ENCODE peak calls at places on chromosomes 1 and 21, in four cellular contexts. X, P, E and M are unnamed samples.

GRCh38 chr1:212987702-212988322 is 27.9 kb downstream of the ANGEL2 start:
- DNase-seq in X (peak; percentile 76), P (no peak), E (no peak), M (peak; percentile 65)

GRCh38 chr1:88061106-88061829 is 622.8 kb upstream of the PKN2 start:
- DNase-seq in X (peak; percentile 58), P (no peak), E (peak; percentile 51), M (peak; percentile 98)

GRCh38 chr1:35851175-35851869 is 31.7 kb upstream of the AGO1 start:
- DNase-seq in X (peak; percentile 72), P (no peak), E (no peak), M (no peak)

GRCh38 chr1:9439074-9439761 is 100.0 kb upstream of the SLC25A33 start:
- DNase-seq in X (peak; percentile 17), P (no peak), E (peak; percentile 5), M (peak; percentile 48)

GRCh38 chr1:19647643-19648042 is 3.5 kb downstream of the NBL1 start:
- DNase-seq in X (no peak), P (peak; percentile 60), E (no peak), M (no peak)

GRCh38 chr1:160070243-160071163 is 543 bp upstream of the KCNJ10 start:
- DNase-seq in X (peak; percentile 54), P (peak; percentile 76), E (peak; percentile 99), M (peak; percentile 29)

GRCh38 chr1:231118704-231119453 is 43.0 kb upstream of the TRIM67 start:
- DNase-seq in X (no peak), P (no peak), E (no peak), M (no peak)

GRCh38 chr1:106956721-106957120 is 99.8 kb upstream of the PRMT6 start:
- DNase-seq in X (peak; percentile 5), P (no peak), E (no peak), M (no peak)

GRCh38 chr1:101187287-101187686 is 49.5 kb upstream of the S1PR1 start:
- DNase-seq in X (peak; percentile 14), P (no peak), E (no peak), M (peak; percentile 41)

GRCh38 chr1:209589440-209589839 is 5.9 kb downstream of the CAMK1G start:
- DNase-seq in X (no peak), P (no peak), E (no peak), M (no peak)

GRCh38 chr1:202274611-202275010 is 67.1 kb downstream of the UBE2T start:
- DNase-seq in X (no peak), P (no peak), E (peak; percentile 59), M (peak; percentile 38)

GRCh38 chr1:189775343-189775742 is 702.3 kb downstream of the BRINP3 start:
- DNase-seq in X (peak; percentile 86), P (no peak), E (no peak), M (peak; percentile 65)

GRCh38 chr1:4307911-4308545 is 346.4 kb upstream of the AJAP1 start:
- DNase-seq in X (no peak), P (peak; percentile 16), E (peak; percentile 10), M (no peak)

GRCh38 chr1:201414051-201414738 is 7.3 kb downstream of the TNNI1 start:
- DNase-seq in X (no peak), P (no peak), E (no peak), M (no peak)

GRCh38 chr1:210093461-210093860 is 139.1 kb upstream of the SERTAD4 start:
- DNase-seq in X (no peak), P (no peak), E (no peak), M (no peak)

GRCh38 chr1:51898090-51898734 is 19.7 kb upstream of the NRDC start:
- DNase-seq in X (peak; percentile 87), P (no peak), E (no peak), M (peak; percentile 78)

GRCh38 chr1:167747988-167748387 is 26.2 kb downstream of the MPZL1 start:
- DNase-seq in X (peak; percentile 32), P (no peak), E (no peak), M (no peak)

GRCh38 chr1:24694380-24694843 is 50.8 kb upstream of the CLIC4 start:
- DNase-seq in X (no peak), P (no peak), E (no peak), M (no peak)

GRCh38 chr1:245085508-245086095 is 69.2 kb upstream of the KIF26B start:
- DNase-seq in X (peak; percentile 95), P (no peak), E (no peak), M (peak; percentile 95)

GRCh38 chr1:113931456-113931855 is 2.3 kb downstream of the HIPK1 start:
- DNase-seq in X (peak; percentile 83), P (no peak), E (no peak), M (peak; percentile 45)

GRCh38 chr1:55362558-55362957 is 147.4 kb upstream of the USP24 start:
- DNase-seq in X (peak; percentile 73), P (no peak), E (no peak), M (peak; percentile 23)

GRCh38 chr1:212415107-212415841 is 588 bp upstream of the PACC1 start:
- DNase-seq in X (no peak), P (no peak), E (no peak), M (no peak)

GRCh38 chr1:7613106-7613850 is 157.8 kb upstream of the VAMP3 start:
- DNase-seq in X (no peak), P (no peak), E (no peak), M (no peak)

GRCh38 chr1:43912607-43913006 is 21.0 kb upstream of the ARTN start:
- DNase-seq in X (peak; percentile 61), P (no peak), E (no peak), M (peak; percentile 93)

GRCh38 chr1:20089328-20090077 is 19.5 kb downstream of the PLA2G5 start:
- DNase-seq in X (no peak), P (no peak), E (peak; percentile 58), M (peak; percentile 5)

GRCh38 chr1:73065585-73065984 is 783.2 kb upstream of the NEGR1 start:
- DNase-seq in X (no peak), P (no peak), E (peak; percentile 30), M (no peak)

GRCh38 chr1:6077506-6077905 is 31.8 kb downstream of the KCNAB2 start:
- DNase-seq in X (no peak), P (no peak), E (peak; percentile 83), M (no peak)

GRCh38 chr1:218585565-218586184 is 240.5 kb downstream of the TGFB2 start:
- DNase-seq in X (peak; percentile 91), P (no peak), E (peak; percentile 58), M (peak; percentile 91)

GRCh38 chr1:246632584-246633168 is 66.4 kb downstream of the CNST start:
- DNase-seq in X (peak; percentile 86), P (no peak), E (no peak), M (peak; percentile 63)

GRCh38 chr1:111747282-111747734 is 8.1 kb upstream of the INKA2 start:
- DNase-seq in X (peak; percentile 61), P (no peak), E (peak; percentile 74), M (peak; percentile 72)

GRCh38 chr1:46549697-46550681 is 1.5 kb downstream of the KNCN start:
- DNase-seq in X (peak; percentile 25), P (peak; percentile 60), E (peak; percentile 76), M (peak; percentile 25)

GRCh38 chr1:225454067-225454618 is 26.3 kb upstream of the LBR start:
- DNase-seq in X (peak; percentile 32), P (no peak), E (no peak), M (peak; percentile 89)

GRCh38 chr1:39653546-39654031 is 14.1 kb upstream of the HEYL start:
- DNase-seq in X (peak; percentile 80), P (peak; percentile 77), E (peak; percentile 73), M (peak; percentile 82)

GRCh38 chr1:116538527-116538926 is 32.3 kb downstream of the CD58 start:
- DNase-seq in X (peak; percentile 35), P (no peak), E (no peak), M (peak; percentile 90)

GRCh38 chr1:112975336-112975735 is 19.3 kb upstream of the SLC16A1 start:
- DNase-seq in X (no peak), P (no peak), E (no peak), M (no peak)

GRCh38 chr1:69862906-69863305 is 295.2 kb downstream of the LRRC7 start:
- DNase-seq in X (no peak), P (no peak), E (no peak), M (peak; percentile 40)

GRCh38 chr1:154466879-154467767 is 34.9 kb upstream of the TDRD10 start:
- DNase-seq in X (no peak), P (no peak), E (peak; percentile 70), M (no peak)

GRCh38 chr1:87792094-87792493 is 463.4 kb downstream of the LMO4 start:
- DNase-seq in X (no peak), P (no peak), E (no peak), M (no peak)

GRCh38 chr21:35198004-35198403 is 148.9 kb upstream of the RUNX1 start:
- DNase-seq in X (peak; percentile 90), P (no peak), E (no peak), M (peak; percentile 99)

GRCh38 chr21:35197191-35197590 is 148.1 kb upstream of the RUNX1 start:
- DNase-seq in X (peak; percentile 42), P (no peak), E (no peak), M (peak; percentile 56)

GRCh38 chr21:35201288-35201687 is 152.2 kb upstream of the RUNX1 start:
- DNase-seq in X (no peak), P (no peak), E (no peak), M (no peak)

GRCh38 chr21:35199733-35200015 is 150.6 kb upstream of the RUNX1 start:
- DNase-seq in X (no peak), P (no peak), E (no peak), M (no peak)

GRCh38 chr21:35198982-35199732 is 150.1 kb upstream of the RUNX1 start:
- DNase-seq in X (no peak), P (no peak), E (no peak), M (no peak)
- H3K4me3 ChIP-seq in X (no peak overlapping the region), P (no peak overlapping the region), E (no peak overlapping the region), M (no peak overlapping the region)

DNA sequence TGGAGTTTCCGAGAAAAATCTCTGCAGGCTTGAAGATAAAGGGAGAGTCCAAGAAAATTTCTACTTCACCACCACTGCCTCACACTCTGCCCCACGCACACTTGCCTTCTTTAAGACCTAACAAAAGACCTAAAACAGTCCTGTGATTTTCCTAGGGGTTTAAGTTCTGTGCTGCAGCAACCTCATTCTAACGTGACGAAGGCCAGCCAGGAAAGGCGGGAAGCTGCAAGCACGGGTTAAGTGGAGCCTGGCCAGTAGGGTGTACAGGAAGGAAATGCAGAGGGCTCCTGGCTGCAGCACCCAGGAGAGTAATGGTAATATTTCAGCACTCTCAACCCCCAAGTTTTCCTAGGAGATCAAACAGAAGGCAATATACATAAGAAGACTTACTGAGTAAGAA is 1.5 kb downstream of the SPATA6 start:
- DNase-seq in X (peak; percentile 41), P (no peak), E (no peak), M (peak; percentile 21)
- H3K4me3 ChIP-seq in X (peak overlapping the region; percentile 33), P (no peak overlapping the region), E (peak overlapping the region; percentile 84), M (no peak overlapping the region)

GRCh38 chr1:109373051-109373593 is 24.6 kb downstream of the SORT1 start:
- DNase-seq in X (no peak), P (no peak), E (peak; percentile 33), M (no peak)
- H3K4me3 ChIP-seq in X (no peak overlapping the region), P (no peak overlapping the region), E (no peak overlapping the region), M (no peak overlapping the region)

GRCh38 chr21:26845066-26845749 is at the start of gene ADAMTS1:
- DNase-seq in X (peak; percentile 86), P (peak; percentile 77), E (peak; percentile 89), M (peak; percentile 47)

GRCh38 chr21:26844258-26845065 is 747 bp downstream of the ADAMTS1 start:
- DNase-seq in X (peak; percentile 63), P (no peak), E (peak; percentile 72), M (no peak)

GRCh38 chr21:26843912-26844257 is 1.3 kb downstream of the ADAMTS1 start:
- DNase-seq in X (peak; percentile 87), P (no peak), E (no peak), M (peak; percentile 25)

GRCh38 chr21:26846036-26846931 is 1.1 kb upstream of the ADAMTS1 start:
- DNase-seq in X (peak; percentile 71), P (peak; percentile 59), E (peak; percentile 69), M (peak; percentile 49)

DNA sequence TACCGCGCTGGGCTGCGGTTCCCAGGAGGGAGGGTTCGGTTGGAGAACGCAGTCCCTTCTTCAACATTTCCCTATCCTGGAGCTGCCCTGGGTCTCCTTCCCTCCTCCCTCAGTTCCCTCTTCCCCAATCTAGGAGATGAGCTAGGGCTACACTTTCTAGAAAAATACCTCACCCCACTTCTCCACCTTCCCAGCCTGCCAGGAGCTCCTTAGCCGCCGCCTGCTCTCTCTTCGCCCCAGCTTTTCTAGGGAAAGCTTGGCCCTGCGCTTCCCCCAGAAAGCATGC is 484 bp upstream of the ADAMTS1 start:
- DNase-seq in X (no peak), P (no peak), E (no peak), M (no peak)
- H3K4me3 ChIP-seq in X (peak overlapping the region; percentile 75), P (peak overlapping the region; percentile 45), E (peak overlapping the region; percentile 88), M (peak overlapping the region; percentile 74)